ENCODE peak calls at places on chromosomes 13 and 19, in ten cellular contexts. One of them, this sample, is unnamed.

GRCh38 chr13:94705081-94705751 is 7.1 kb downstream of the SOX21 start:
- DNase-seq in tibial nerve: no peak
- DNase-seq in CD8-positive, alpha-beta T cell: no peak
- DNase-seq in MG63: no peak
- DNase-seq in astrocyte: no peak
- DNase-seq in mammary epithelial cell: no peak
- DNase-seq in esophagus squamous epithelium: no peak
- DNase-seq in OCI-LY7: no peak
- DNase-seq in MM.1S: no peak
- DNase-seq in uterus: no peak
- DNase-seq in this sample: peak

GRCh38 chr19:4066682-4067395 is at the start of gene ZBTB7A:
- DNase-seq in tibial nerve: peak
- DNase-seq in CD8-positive, alpha-beta T cell: peak
- DNase-seq in MG63: peak
- DNase-seq in astrocyte: peak
- DNase-seq in mammary epithelial cell: peak
- DNase-seq in esophagus squamous epithelium: peak
- DNase-seq in OCI-LY7: peak
- DNase-seq in MM.1S: peak
- DNase-seq in uterus: peak
- DNase-seq in this sample: peak

GRCh38 chr13:18233783-18234299 is 947.8 kb downstream of the TUBA3C start:
- DNase-seq in tibial nerve: no peak
- DNase-seq in CD8-positive, alpha-beta T cell: no peak
- DNase-seq in MG63: no peak
- DNase-seq in astrocyte: no peak
- DNase-seq in mammary epithelial cell: no peak
- DNase-seq in esophagus squamous epithelium: no peak
- DNase-seq in OCI-LY7: no peak
- DNase-seq in MM.1S: no peak
- DNase-seq in uterus: no peak
- DNase-seq in this sample: no peak

GRCh38 chr13:23322353-23323336 is 110.9 kb downstream of the SACS start:
- DNase-seq in tibial nerve: no peak
- DNase-seq in CD8-positive, alpha-beta T cell: no peak
- DNase-seq in MG63: no peak
- DNase-seq in astrocyte: no peak
- DNase-seq in mammary epithelial cell: no peak
- DNase-seq in esophagus squamous epithelium: no peak
- DNase-seq in OCI-LY7: no peak
- DNase-seq in MM.1S: no peak
- DNase-seq in uterus: no peak
- DNase-seq in this sample: no peak

GRCh38 chr13:36212789-36213188 is 1.6 kb downstream of the SOHLH2 start:
- DNase-seq in tibial nerve: no peak
- DNase-seq in CD8-positive, alpha-beta T cell: no peak
- DNase-seq in MG63: no peak
- DNase-seq in astrocyte: no peak
- DNase-seq in mammary epithelial cell: no peak
- DNase-seq in esophagus squamous epithelium: no peak
- DNase-seq in OCI-LY7: no peak
- DNase-seq in MM.1S: no peak
- DNase-seq in uterus: no peak
- DNase-seq in this sample: no peak

GRCh38 chr13:91123456-91124127 is 223.9 kb upstream of the MIR17HG start:
- DNase-seq in tibial nerve: no peak
- DNase-seq in CD8-positive, alpha-beta T cell: no peak
- DNase-seq in MG63: no peak
- DNase-seq in astrocyte: peak
- DNase-seq in mammary epithelial cell: no peak
- DNase-seq in esophagus squamous epithelium: no peak
- DNase-seq in OCI-LY7: no peak
- DNase-seq in MM.1S: no peak
- DNase-seq in uterus: no peak
- DNase-seq in this sample: no peak

GRCh38 chr13:99335603-99336002 is 28.4 kb upstream of the GPR183 start:
- DNase-seq in tibial nerve: no peak
- DNase-seq in CD8-positive, alpha-beta T cell: no peak
- DNase-seq in MG63: no peak
- DNase-seq in astrocyte: no peak
- DNase-seq in mammary epithelial cell: no peak
- DNase-seq in esophagus squamous epithelium: no peak
- DNase-seq in OCI-LY7: peak
- DNase-seq in MM.1S: no peak
- DNase-seq in uterus: no peak
- DNase-seq in this sample: no peak

GRCh38 chr13:109715902-109716301 is 70.5 kb downstream of the IRS2 start:
- DNase-seq in tibial nerve: peak
- DNase-seq in CD8-positive, alpha-beta T cell: no peak
- DNase-seq in MG63: no peak
- DNase-seq in astrocyte: no peak
- DNase-seq in mammary epithelial cell: peak
- DNase-seq in esophagus squamous epithelium: no peak
- DNase-seq in OCI-LY7: no peak
- DNase-seq in MM.1S: no peak
- DNase-seq in uterus: no peak
- DNase-seq in this sample: peak

GRCh38 chr19:18098891-18099622 is 1.5 kb downstream of the MAST3 start:
- DNase-seq in tibial nerve: no peak
- DNase-seq in CD8-positive, alpha-beta T cell: no peak
- DNase-seq in MG63: no peak
- DNase-seq in astrocyte: no peak
- DNase-seq in mammary epithelial cell: no peak
- DNase-seq in esophagus squamous epithelium: no peak
- DNase-seq in OCI-LY7: peak
- DNase-seq in MM.1S: no peak
- DNase-seq in uterus: no peak
- DNase-seq in this sample: no peak

GRCh38 chr19:31338069-31338767 is 11.0 kb downstream of the TSHZ3 start:
- DNase-seq in tibial nerve: peak
- DNase-seq in CD8-positive, alpha-beta T cell: no peak
- DNase-seq in MG63: peak
- DNase-seq in astrocyte: peak
- DNase-seq in mammary epithelial cell: no peak
- DNase-seq in esophagus squamous epithelium: no peak
- DNase-seq in OCI-LY7: peak
- DNase-seq in MM.1S: no peak
- DNase-seq in uterus: peak
- DNase-seq in this sample: peak

GRCh38 chr13:24274452-24274971 is 34.9 kb upstream of the C1QTNF9 start:
- DNase-seq in tibial nerve: no peak
- DNase-seq in CD8-positive, alpha-beta T cell: no peak
- DNase-seq in MG63: no peak
- DNase-seq in astrocyte: no peak
- DNase-seq in mammary epithelial cell: peak
- DNase-seq in esophagus squamous epithelium: no peak
- DNase-seq in OCI-LY7: peak
- DNase-seq in MM.1S: no peak
- DNase-seq in uterus: no peak
- DNase-seq in this sample: peak

GRCh38 chr19:50315773-50316448 is 13.3 kb downstream of the KCNC3 start:
- DNase-seq in tibial nerve: no peak
- DNase-seq in CD8-positive, alpha-beta T cell: no peak
- DNase-seq in MG63: peak
- DNase-seq in astrocyte: no peak
- DNase-seq in mammary epithelial cell: no peak
- DNase-seq in esophagus squamous epithelium: no peak
- DNase-seq in OCI-LY7: no peak
- DNase-seq in MM.1S: no peak
- DNase-seq in uterus: no peak
- DNase-seq in this sample: no peak

GRCh38 chr13:69331245-69331644 is 776.4 kb upstream of the ATXN8OS start:
- DNase-seq in tibial nerve: no peak
- DNase-seq in CD8-positive, alpha-beta T cell: no peak
- DNase-seq in MG63: no peak
- DNase-seq in astrocyte: peak
- DNase-seq in mammary epithelial cell: no peak
- DNase-seq in esophagus squamous epithelium: no peak
- DNase-seq in OCI-LY7: no peak
- DNase-seq in MM.1S: no peak
- DNase-seq in uterus: no peak
- DNase-seq in this sample: no peak

GRCh38 chr19:16470541-16470910 is 1.2 kb downstream of the EPS15L1 start:
- DNase-seq in tibial nerve: no peak
- DNase-seq in CD8-positive, alpha-beta T cell: no peak
- DNase-seq in MG63: no peak
- DNase-seq in astrocyte: no peak
- DNase-seq in mammary epithelial cell: no peak
- DNase-seq in esophagus squamous epithelium: no peak
- DNase-seq in OCI-LY7: no peak
- DNase-seq in MM.1S: no peak
- DNase-seq in uterus: no peak
- DNase-seq in this sample: no peak

GRCh38 chr19:51009061-51009891 is 7.9 kb upstream of the KLK8 start:
- DNase-seq in tibial nerve: no peak
- DNase-seq in CD8-positive, alpha-beta T cell: no peak
- DNase-seq in MG63: no peak
- DNase-seq in astrocyte: no peak
- DNase-seq in mammary epithelial cell: no peak
- DNase-seq in esophagus squamous epithelium: no peak
- DNase-seq in OCI-LY7: no peak
- DNase-seq in MM.1S: no peak
- DNase-seq in uterus: no peak
- DNase-seq in this sample: no peak

GRCh38 chr13:79525458-79525857 is 44.5 kb downstream of the NDFIP2 start:
- DNase-seq in tibial nerve: no peak
- DNase-seq in CD8-positive, alpha-beta T cell: no peak
- DNase-seq in MG63: no peak
- DNase-seq in astrocyte: no peak
- DNase-seq in mammary epithelial cell: peak
- DNase-seq in esophagus squamous epithelium: no peak
- DNase-seq in OCI-LY7: no peak
- DNase-seq in MM.1S: no peak
- DNase-seq in uterus: no peak
- DNase-seq in this sample: no peak

GRCh38 chr13:95571941-95572340 is 19.4 kb downstream of the CLDN10 start:
- DNase-seq in tibial nerve: no peak
- DNase-seq in CD8-positive, alpha-beta T cell: no peak
- DNase-seq in MG63: no peak
- DNase-seq in astrocyte: no peak
- DNase-seq in mammary epithelial cell: no peak
- DNase-seq in esophagus squamous epithelium: no peak
- DNase-seq in OCI-LY7: no peak
- DNase-seq in MM.1S: no peak
- DNase-seq in uterus: no peak
- DNase-seq in this sample: no peak

GRCh38 chr13:25648996-25649633 is 277.3 kb downstream of the ATP8A2 start:
- DNase-seq in tibial nerve: no peak
- DNase-seq in CD8-positive, alpha-beta T cell: no peak
- DNase-seq in MG63: no peak
- DNase-seq in astrocyte: no peak
- DNase-seq in mammary epithelial cell: no peak
- DNase-seq in esophagus squamous epithelium: no peak
- DNase-seq in OCI-LY7: no peak
- DNase-seq in MM.1S: no peak
- DNase-seq in uterus: no peak
- DNase-seq in this sample: no peak

GRCh38 chr19:7224205-7224833 is 69.9 kb downstream of the INSR start:
- DNase-seq in tibial nerve: peak
- DNase-seq in CD8-positive, alpha-beta T cell: no peak
- DNase-seq in MG63: peak
- DNase-seq in astrocyte: peak
- DNase-seq in mammary epithelial cell: no peak
- DNase-seq in esophagus squamous epithelium: no peak
- DNase-seq in OCI-LY7: no peak
- DNase-seq in MM.1S: no peak
- DNase-seq in uterus: peak
- DNase-seq in this sample: peak
- H3K4me3 ChIP-seq in tibial nerve: no peak
- H3K4me3 ChIP-seq in CD8-positive, alpha-beta T cell: no peak
- H3K4me3 ChIP-seq in MG63: no peak
- H3K4me3 ChIP-seq in astrocyte: no peak
- H3K4me3 ChIP-seq in mammary epithelial cell: no peak
- H3K4me3 ChIP-seq in esophagus squamous epithelium: no peak
- H3K4me3 ChIP-seq in OCI-LY7: no peak
- H3K4me3 ChIP-seq in MM.1S: no peak
- H3K4me3 ChIP-seq in uterus: peak
- H3K4me3 ChIP-seq in this sample: no peak

GRCh38 chr19:8004001-8004400 is 1.4 kb downstream of the ELAVL1 start:
- DNase-seq in tibial nerve: no peak
- DNase-seq in CD8-positive, alpha-beta T cell: no peak
- DNase-seq in MG63: no peak
- DNase-seq in astrocyte: no peak
- DNase-seq in mammary epithelial cell: no peak
- DNase-seq in esophagus squamous epithelium: no peak
- DNase-seq in OCI-LY7: no peak
- DNase-seq in MM.1S: no peak
- DNase-seq in uterus: no peak
- DNase-seq in this sample: no peak
- H3K4me3 ChIP-seq in tibial nerve: peak
- H3K4me3 ChIP-seq in CD8-positive, alpha-beta T cell: peak
- H3K4me3 ChIP-seq in MG63: peak
- H3K4me3 ChIP-seq in astrocyte: peak
- H3K4me3 ChIP-seq in mammary epithelial cell: peak
- H3K4me3 ChIP-seq in esophagus squamous epithelium: peak
- H3K4me3 ChIP-seq in OCI-LY7: peak
- H3K4me3 ChIP-seq in MM.1S: peak
- H3K4me3 ChIP-seq in uterus: peak
- H3K4me3 ChIP-seq in this sample: peak

DNA sequence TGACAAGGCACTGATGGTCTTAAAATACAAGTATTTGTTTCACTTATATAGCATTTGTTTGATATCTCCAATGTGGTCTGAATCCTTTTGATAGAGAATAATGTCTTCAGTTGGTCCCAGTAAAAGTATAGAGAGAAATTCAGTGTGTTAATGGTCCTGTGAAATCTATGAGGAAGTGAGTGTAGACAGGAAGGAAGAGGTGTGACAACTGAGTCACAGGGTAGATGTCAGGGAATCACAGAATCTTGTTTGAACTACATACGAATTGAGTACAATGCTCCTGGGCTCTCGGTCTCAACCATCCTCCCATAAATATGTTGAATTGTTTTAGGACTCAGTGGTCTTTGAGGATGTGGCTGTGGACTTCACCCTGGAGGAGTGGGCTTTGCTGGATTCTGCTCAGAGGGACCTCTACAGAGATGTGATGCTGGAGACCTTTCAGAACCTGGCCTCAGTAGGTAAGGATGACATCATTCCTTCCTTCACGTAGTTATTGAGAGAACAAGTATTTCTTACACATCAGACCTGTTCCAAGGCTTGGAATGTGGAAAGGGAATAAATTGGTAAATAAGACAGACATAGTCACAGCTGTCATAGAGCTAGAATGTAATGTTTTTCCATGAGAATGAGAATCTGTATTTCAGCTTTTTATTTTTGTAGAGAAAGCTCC is 9.1 kb downstream of the ZNF555 start:
- DNase-seq in tibial nerve: no peak
- DNase-seq in CD8-positive, alpha-beta T cell: no peak
- DNase-seq in MG63: no peak
- DNase-seq in astrocyte: no peak
- DNase-seq in mammary epithelial cell: no peak
- DNase-seq in esophagus squamous epithelium: no peak
- DNase-seq in OCI-LY7: no peak
- DNase-seq in MM.1S: no peak
- DNase-seq in uterus: no peak
- DNase-seq in this sample: no peak
- H3K4me3 ChIP-seq in tibial nerve: no peak
- H3K4me3 ChIP-seq in CD8-positive, alpha-beta T cell: no peak
- H3K4me3 ChIP-seq in MG63: no peak
- H3K4me3 ChIP-seq in astrocyte: no peak
- H3K4me3 ChIP-seq in mammary epithelial cell: no peak
- H3K4me3 ChIP-seq in esophagus squamous epithelium: no peak
- H3K4me3 ChIP-seq in OCI-LY7: no peak
- H3K4me3 ChIP-seq in MM.1S: no peak
- H3K4me3 ChIP-seq in uterus: no peak
- H3K4me3 ChIP-seq in this sample: no peak

GRCh38 chr13:100440756-100441421 is 147.7 kb downstream of the GGACT start:
- DNase-seq in tibial nerve: no peak
- DNase-seq in CD8-positive, alpha-beta T cell: no peak
- DNase-seq in MG63: no peak
- DNase-seq in astrocyte: peak
- DNase-seq in mammary epithelial cell: no peak
- DNase-seq in esophagus squamous epithelium: no peak
- DNase-seq in OCI-LY7: no peak
- DNase-seq in MM.1S: no peak
- DNase-seq in uterus: no peak
- DNase-seq in this sample: peak
- H3K4me3 ChIP-seq in tibial nerve: no peak
- H3K4me3 ChIP-seq in CD8-positive, alpha-beta T cell: no peak
- H3K4me3 ChIP-seq in MG63: no peak
- H3K4me3 ChIP-seq in astrocyte: no peak
- H3K4me3 ChIP-seq in mammary epithelial cell: no peak
- H3K4me3 ChIP-seq in esophagus squamous epithelium: no peak
- H3K4me3 ChIP-seq in OCI-LY7: no peak
- H3K4me3 ChIP-seq in MM.1S: no peak
- H3K4me3 ChIP-seq in uterus: no peak
- H3K4me3 ChIP-seq in this sample: no peak